ENCODE peak calls at places on chromosomes 5 and 9, in ten cellular contexts. I is aorta; W is heart right ventricle; J is Right ventricle myocardium superior; N is left lung; M is WTC11; C is stimulated activated effector memory CD8-positive, alpha-beta T cell treated with anti-CD3 and anti-CD28 coated beads, Interleukin-12 subunit alpha, Interleukin-12 subunit beta, amount 100 ng/mL, for 72 hours; O is natural killer cell; L is heart left ventricle; P is T-cell. G is an unnamed sample.

GRCh38 chr9:111298831-111299603 is 31.0 kb downstream of the OR2K2 start:
- ATAC-seq in N (peak), C (no peak), J (peak), W (peak), I (peak), P (no peak), M (peak), O (no peak), L (peak), G (no peak)

GRCh38 chr9:88953401-88954029 is 37.8 kb upstream of the S1PR3 start:
- ATAC-seq in J (peak), M (no peak), I (no peak), L (peak), C (no peak), P (no peak), W (peak), O (no peak), N (no peak), G (no peak)

GRCh38 chr5:121158433-121158832 is 693.2 kb upstream of the FTMT start:
- ATAC-seq in W (no peak), I (no peak), C (no peak), N (no peak), J (no peak), L (no peak), O (no peak), M (no peak), P (no peak), G (peak)

GRCh38 chr9:114836769-114837168 is 30.9 kb upstream of the TNFSF15 start:
- ATAC-seq in W (no peak), J (no peak), I (no peak), P (no peak), O (no peak), L (no peak), M (no peak), N (no peak), C (peak), G (no peak)

GRCh38 chr5:80668016-80668969 is 13.5 kb upstream of the DHFR start:
- ATAC-seq in I (peak), O (no peak), W (peak), N (peak), M (peak), C (no peak), P (no peak), L (peak), J (peak), G (peak)

GRCh38 chr5:74257645-74258328 is 382.7 kb downstream of the ENC1 start:
- ATAC-seq in L (peak), J (peak), I (peak), W (peak), P (no peak), M (peak), O (no peak), C (no peak), N (peak), G (no peak)

GRCh38 chr5:71830626-71831539 is 111.8 kb downstream of the CARTPT start:
- ATAC-seq in I (peak), M (peak), J (peak), O (no peak), L (peak), N (peak), C (no peak), W (peak), P (no peak), G (no peak)

GRCh38 chr5:179314606-179315355 is 30.5 kb downstream of the ADAMTS2 start:
- ATAC-seq in W (no peak), I (no peak), J (peak), L (peak), C (no peak), M (no peak), N (peak), P (no peak), O (no peak), G (no peak)

GRCh38 chr5:123505633-123506032 is 6.3 kb upstream of the CSNK1G3 start:
- ATAC-seq in N (no peak), J (peak), I (no peak), P (no peak), W (no peak), C (no peak), M (no peak), O (no peak), L (no peak), G (no peak)